ENCODE peak calls at places on chromosome 14, in six cellular contexts. G, X, O, N, W and I are unnamed samples. For H3K4me1, the result is how much of the 10 kb centered on the place peaks cover.

GRCh38 chr14:55398679-55399078 is 13.0 kb downstream of the ATG14 start:
- DNase-seq in W (no peak), G (peak), O (peak), X (no peak), N (peak), I (no peak)

GRCh38 chr14:23104070-23104590 is 659 bp downstream of the CIROP start:
- DNase-seq in G (no peak), X (no peak), W (no peak), N (no peak), O (no peak), I (no peak)

GRCh38 chr14:65469903-65470302 is 57.4 kb downstream of the FUT8 start:
- DNase-seq in W (no peak), X (no peak), N (no peak), O (no peak), G (no peak), I (no peak)

GRCh38 chr14:68591786-68592185 is 201.1 kb downstream of the ZFP36L1 start:
- DNase-seq in G (no peak), W (no peak), X (no peak), N (no peak), O (no peak), I (no peak)

GRCh38 chr14:35362441-35362840 is 42.1 kb downstream of the NFKBIA start:
- DNase-seq in G (no peak), O (no peak), N (no peak), W (no peak), X (no peak), I (no peak)

GRCh38 chr14:76212242-76212641 is 60.5 kb downstream of the GPATCH2L start:
- DNase-seq in G (no peak), X (no peak), O (no peak), N (no peak), W (no peak), I (no peak)

GRCh38 chr14:100851946-100852620 is 26.2 kb downstream of the MEG3 start:
- DNase-seq in X (no peak), O (no peak), N (no peak), W (no peak), G (no peak), I (no peak)

GRCh38 chr14:100568998-100569733 is 18.1 kb downstream of the BEGAIN start:
- DNase-seq in G (no peak), O (no peak), N (no peak), W (no peak), X (no peak), I (peak)

GRCh38 chr14:34180428-34180827 is 229.6 kb upstream of the EGLN3 start:
- DNase-seq in G (no peak), O (no peak), W (no peak), X (peak), N (no peak), I (no peak)

GRCh38 chr14:34912182-34912581 is 37.0 kb upstream of the BAZ1A start:
- DNase-seq in O (no peak), N (no peak), X (no peak), W (no peak), G (no peak), I (no peak)

GRCh38 chr14:103905861-103906456 is 22.3 kb upstream of the TDRD9 start:
- DNase-seq in N (no peak), G (no peak), W (no peak), X (no peak), O (no peak), I (no peak)

GRCh38 chr14:29616922-29617321 is 310.7 kb downstream of the PRKD1 start:
- DNase-seq in O (no peak), G (no peak), X (no peak), N (no peak), W (no peak), I (no peak)

GRCh38 chr14:21244546-21244945 is 24.7 kb downstream of the HNRNPC start:
- DNase-seq in N (no peak), X (no peak), O (no peak), W (no peak), G (no peak), I (no peak)

GRCh38 chr14:51087024-51087423 is 7.9 kb downstream of the TRIM9 start:
- DNase-seq in W (no peak), N (no peak), O (peak), G (peak), X (no peak), I (no peak)

GRCh38 chr14:34030864-34031263 is 80.0 kb upstream of the EGLN3 start:
- DNase-seq in N (peak), G (peak), W (no peak), X (no peak), O (no peak), I (no peak)

GRCh38 chr14:88975926-88976325 is 151.5 kb downstream of the TTC8 start:
- DNase-seq in N (no peak), O (no peak), X (no peak), W (no peak), G (no peak), I (no peak)

GRCh38 chr14:98512501-98513251 is 759.3 kb downstream of the BCL11B start:
- DNase-seq in N (no peak), W (no peak), X (no peak), O (no peak), G (no peak), I (no peak)

GRCh38 chr14:102509744-102510615 is at the start of gene ANKRD9:
- DNase-seq in X (peak), O (peak), N (peak), G (peak), W (peak), I (peak)
- TF ChIP-seq POLR2A in X (no peak), O (peak), N (no peak), G (no peak), W (peak), I (peak)

GRCh38 chr14:79730911-79731310 is 480.4 kb downstream of the DIO2 start:
- DNase-seq in X (no peak), G (no peak), W (no peak), O (no peak), N (no peak), I (no peak)

GRCh38 chr14:79735121-79735520 is 476.2 kb downstream of the DIO2 start:
- DNase-seq in N (no peak), W (no peak), X (no peak), O (no peak), G (no peak), I (no peak)

GRCh38 chr14:79728331-79728730 is 483.0 kb downstream of the DIO2 start:
- DNase-seq in N (no peak), X (no peak), O (no peak), G (no peak), W (no peak), I (no peak)

GRCh38 chr14:79734151-79734550 is 477.2 kb downstream of the DIO2 start:
- DNase-seq in G (no peak), X (no peak), W (no peak), O (no peak), N (no peak), I (no peak)

DNA sequence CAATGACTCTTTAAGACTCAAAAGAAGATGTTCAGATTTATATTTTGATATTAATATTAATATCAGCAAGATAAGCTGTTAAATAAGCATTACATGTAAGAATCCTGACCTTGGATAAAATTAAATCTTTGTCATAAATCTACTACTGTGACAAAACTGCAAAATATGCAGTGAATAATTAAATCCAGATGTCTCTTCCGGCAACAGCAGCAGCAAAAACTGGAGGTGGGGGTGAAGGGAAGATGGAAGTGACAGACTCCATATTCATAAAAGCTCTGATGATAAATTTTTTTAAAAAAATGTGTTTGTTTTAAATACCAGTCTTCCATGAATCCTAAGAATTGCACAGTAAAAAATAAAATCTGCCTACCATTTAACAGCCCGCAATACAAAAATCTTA is 478.4 kb downstream of the DIO2 start:
- DNase-seq in X (no peak), O (no peak), G (no peak), W (no peak), N (peak), I (no peak)
- H3K4me3 ChIP-seq in X (no peak), O (no peak), G (no peak), W (no peak), N (no peak), I (no peak)

DNA sequence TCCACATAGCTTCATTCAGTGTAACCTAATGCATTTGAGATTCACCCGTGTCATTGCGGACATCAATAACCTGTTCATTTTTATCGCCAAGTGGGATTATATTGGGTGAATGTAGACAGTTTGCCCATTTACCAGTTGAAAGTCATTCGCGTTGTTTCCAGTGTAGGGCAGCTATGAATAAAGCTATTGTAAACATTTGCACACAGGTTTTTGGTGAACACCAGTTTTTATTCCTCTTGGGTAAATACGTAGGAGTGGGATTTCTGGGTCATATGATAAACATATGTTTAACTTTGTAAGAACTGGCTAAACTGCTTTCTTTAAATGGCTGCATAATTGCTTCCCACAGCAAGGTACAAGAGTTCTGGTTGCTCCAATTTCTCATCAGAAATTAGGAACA is 33.6 kb downstream of the C14orf132 start:
- DNase-seq in X (no peak), G (no peak), W (no peak), N (no peak), O (no peak), I (no peak)
- H3K4me1 ChIP-seq in X (under half), G (under half), W (under half), N (under half), O (under half), I (under half)

GRCh38 chr14:71372411-71372838 is 465.2 kb downstream of the PCNX1 start:
- DNase-seq in G (no peak), W (peak), O (no peak), X (no peak), N (peak), I (no peak)

GRCh38 chr14:71377099-71377498 is 469.8 kb downstream of the PCNX1 start:
- DNase-seq in O (no peak), G (no peak), X (no peak), W (no peak), N (no peak), I (no peak)

GRCh38 chr14:71373773-71374172 is 466.5 kb downstream of the PCNX1 start:
- DNase-seq in N (no peak), X (no peak), G (no peak), W (no peak), O (no peak), I (no peak)

GRCh38 chr14:71374989-71375388 is 467.7 kb downstream of the PCNX1 start:
- DNase-seq in G (no peak), N (no peak), X (no peak), W (no peak), O (no peak), I (no peak)

GRCh38 chr14:71371711-71372396 is 464.6 kb downstream of the PCNX1 start:
- DNase-seq in G (no peak), X (no peak), O (no peak), W (no peak), N (peak), I (no peak)
- TF ChIP-seq POLR2A in G (no peak), X (no peak), O (no peak), W (no peak), N (no peak), I (no peak)

DNA sequence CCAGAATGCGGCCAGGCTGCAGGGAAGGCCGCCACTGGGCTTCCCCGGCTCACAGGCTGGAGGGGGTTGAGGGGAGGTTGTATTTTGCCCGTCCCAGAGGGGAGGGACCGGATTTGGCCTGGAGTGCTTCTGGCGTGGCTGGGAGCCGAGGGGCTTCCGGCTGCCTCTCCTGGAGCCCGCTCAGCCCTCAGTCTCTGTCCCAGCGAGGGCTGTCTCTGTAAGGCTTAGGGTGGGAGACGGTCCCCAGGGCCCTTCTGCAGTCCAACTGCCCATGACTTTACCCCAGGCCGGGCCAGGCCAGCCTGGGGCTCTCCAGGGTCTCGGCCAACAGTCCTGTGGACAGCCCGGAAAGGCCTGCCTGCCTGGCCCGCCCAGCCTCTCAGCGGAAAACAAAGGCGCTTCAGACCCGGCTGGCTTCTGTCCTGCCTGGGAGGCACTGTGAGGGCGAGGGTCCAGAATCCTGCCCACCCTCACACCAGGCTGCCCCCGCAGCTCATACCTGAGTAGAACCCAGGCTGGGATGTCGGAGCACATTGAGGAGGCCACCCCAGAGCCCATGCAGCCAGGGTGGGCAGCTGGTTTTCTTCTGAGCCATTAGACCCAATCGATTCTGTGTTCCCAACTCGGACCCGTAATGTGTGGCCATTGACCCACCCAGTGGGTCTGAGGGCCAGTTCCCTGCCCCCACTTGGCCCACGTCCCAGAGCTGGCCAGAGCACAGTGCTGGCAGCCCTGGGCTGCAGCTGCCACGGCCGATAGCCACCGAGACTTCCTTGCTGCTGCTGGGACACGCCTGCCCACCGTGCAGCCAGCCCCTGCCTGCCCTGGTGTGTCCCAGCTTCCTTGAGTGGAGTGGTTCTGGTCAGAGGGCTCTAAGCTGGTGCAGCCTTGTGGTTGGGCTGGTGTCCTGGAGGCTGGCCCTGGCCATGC is 1.6 kb downstream of the CRIP2 start:
- DNase-seq in O (no peak), X (no peak), W (no peak), G (no peak), N (peak), I (peak)
- H3K4me3 ChIP-seq in O (peak), X (peak), W (peak), G (peak), N (peak), I (no peak)

DNA sequence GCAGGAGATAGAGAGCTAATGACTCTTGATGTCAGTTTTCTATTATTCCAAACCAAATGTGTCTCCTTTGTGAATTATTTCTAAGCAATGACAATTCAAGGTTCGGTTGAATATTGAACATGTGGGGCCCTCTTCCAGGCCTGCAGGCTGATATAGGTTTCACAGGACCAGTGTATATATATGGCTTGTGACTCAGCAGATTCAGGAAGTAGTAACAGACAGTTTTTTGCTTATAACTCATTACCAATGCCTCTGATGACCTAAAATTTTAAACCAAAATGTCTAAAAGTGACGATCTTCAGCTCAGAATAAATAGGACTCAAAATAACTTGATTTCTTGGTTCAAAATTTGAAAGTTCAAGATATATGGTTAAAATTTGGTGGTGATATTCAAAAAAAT is 33.6 kb upstream of the NPAS3 start:
- DNase-seq in O (no peak), N (no peak), W (no peak), G (no peak), X (no peak), I (no peak)
- H3K4me1 ChIP-seq in O (under half), N (under half), W (under half), G (under half), X (under half), I (under half)

DNA sequence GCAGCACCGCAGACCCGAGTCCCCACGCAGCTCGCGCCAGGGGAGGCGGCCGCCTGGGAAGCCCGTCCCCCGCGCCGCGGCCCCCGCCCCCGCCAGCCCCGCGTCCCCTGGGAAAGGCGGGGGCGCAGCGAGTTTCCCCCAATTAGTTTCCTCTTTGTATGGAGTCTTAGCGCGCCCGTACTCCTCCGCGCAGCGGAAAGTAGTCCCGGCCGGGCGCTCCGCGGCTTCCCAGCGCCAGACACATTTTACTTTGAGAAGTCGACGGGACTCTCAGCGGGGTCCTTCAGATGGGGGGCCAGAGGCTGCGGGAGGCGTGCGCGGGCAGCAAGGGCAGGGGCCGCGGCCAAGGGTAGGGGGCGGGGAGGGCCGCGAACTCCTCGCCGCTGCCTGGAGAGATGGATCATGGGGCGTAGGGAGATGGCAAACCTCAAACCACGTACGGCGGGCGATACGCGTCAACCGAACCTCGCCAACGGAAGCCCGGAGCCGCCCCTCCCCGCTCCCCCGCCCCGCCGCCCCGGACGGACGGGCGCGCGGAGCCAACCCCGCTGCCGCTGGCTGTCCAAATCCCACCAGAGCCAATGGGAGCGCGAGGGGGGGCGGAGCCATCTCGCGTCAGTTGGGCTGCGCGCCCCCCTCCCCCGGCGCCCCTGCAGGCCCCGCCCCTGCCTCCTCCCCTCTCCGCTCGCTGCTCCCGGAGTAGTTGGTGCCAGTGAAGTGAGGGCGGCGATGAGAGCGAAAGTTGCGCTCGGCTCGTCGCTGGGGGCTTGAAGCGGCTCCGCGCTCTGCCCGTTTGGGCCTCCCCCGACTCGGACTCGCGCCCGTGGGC is at the start of gene RCOR1:
- DNase-seq in G (peak), W (peak), O (peak), N (peak), X (peak), I (peak)
- TF ChIP-seq POLR2A in G (peak), W (peak), O (peak), N (peak), X (no peak), I (peak)

GRCh38 chr14:56797569-56798446 is 12.5 kb downstream of the OTX2 start:
- DNase-seq in G (no peak), X (no peak), N (no peak), W (no peak), O (no peak), I (no peak)
- H3K4me3 ChIP-seq in G (peak), X (peak), N (no peak), W (peak), O (no peak), I (no peak)